ENCODE peak calls at places on chromosomes 6 and 20, in four cellular contexts. One of them, this sample, is unnamed.

GRCh38 chr6:90217621-90218496 is 78.8 kb downstream of the BACH2 start:
- DNase-seq in adrenal gland: no peak
- DNase-seq in Peyer's patch: no peak
- DNase-seq in upper lobe of left lung: peak; percentile 36
- DNase-seq in this sample: peak; percentile 49

GRCh38 chr6:74269601-74269860 is 573.5 kb downstream of the CD109 start:
- DNase-seq in Peyer's patch: no peak
- DNase-seq in upper lobe of left lung: no peak
- DNase-seq in adrenal gland: no peak
- DNase-seq in this sample: no peak

GRCh38 chr6:35919085-35919826 is 1.6 kb downstream of the SRPK1 start:
- DNase-seq in Peyer's patch: no peak
- DNase-seq in upper lobe of left lung: no peak
- DNase-seq in adrenal gland: no peak
- DNase-seq in this sample: no peak

GRCh38 chr6:52253494-52253893 is 9.2 kb upstream of the IL17F start:
- DNase-seq in upper lobe of left lung: no peak
- DNase-seq in adrenal gland: no peak
- DNase-seq in Peyer's patch: no peak
- DNase-seq in this sample: no peak

GRCh38 chr6:39791850-39792500 is at the start of gene DAAM2:
- DNase-seq in Peyer's patch: no peak
- DNase-seq in upper lobe of left lung: peak; percentile 66
- DNase-seq in adrenal gland: peak; percentile 65
- DNase-seq in this sample: no peak

GRCh38 chr20:17504326-17504897 is 26.8 kb downstream of the BFSP1 start:
- DNase-seq in Peyer's patch: no peak
- DNase-seq in upper lobe of left lung: no peak
- DNase-seq in adrenal gland: no peak
- DNase-seq in this sample: no peak

GRCh38 chr6:56188429-56188828 is 59.0 kb downstream of the COL21A1 start:
- DNase-seq in adrenal gland: no peak
- DNase-seq in Peyer's patch: no peak
- DNase-seq in upper lobe of left lung: no peak
- DNase-seq in this sample: no peak

GRCh38 chr6:19719691-19720127 is 117.5 kb upstream of the ID4 start:
- DNase-seq in Peyer's patch: no peak
- DNase-seq in adrenal gland: no peak
- DNase-seq in upper lobe of left lung: no peak
- DNase-seq in this sample: no peak

GRCh38 chr20:50624351-50625016 is 66.9 kb downstream of the RIPOR3 start:
- DNase-seq in adrenal gland: no peak
- DNase-seq in Peyer's patch: no peak
- DNase-seq in upper lobe of left lung: peak; percentile 80
- DNase-seq in this sample: no peak

GRCh38 chr6:44869321-44869897 is 458.7 kb upstream of the RUNX2 start:
- DNase-seq in adrenal gland: no peak
- DNase-seq in upper lobe of left lung: no peak
- DNase-seq in Peyer's patch: no peak
- DNase-seq in this sample: no peak

GRCh38 chr6:99434702-99435530 is 9.8 kb upstream of the PNISR start:
- DNase-seq in Peyer's patch: no peak
- DNase-seq in adrenal gland: no peak
- DNase-seq in upper lobe of left lung: no peak
- DNase-seq in this sample: peak; percentile 24

GRCh38 chr6:37029249-37029959 is 23.9 kb downstream of the FGD2 start:
- DNase-seq in Peyer's patch: peak; percentile 55
- DNase-seq in upper lobe of left lung: peak; percentile 91
- DNase-seq in adrenal gland: peak; percentile 88
- DNase-seq in this sample: peak; percentile 30

GRCh38 chr20:37680420-37680819 is 13.4 kb upstream of the CTNNBL1 start:
- DNase-seq in Peyer's patch: no peak
- DNase-seq in adrenal gland: no peak
- DNase-seq in upper lobe of left lung: peak; percentile 26
- DNase-seq in this sample: no peak

GRCh38 chr6:139418426-139419132 is 44.1 kb upstream of the CITED2 start:
- DNase-seq in Peyer's patch: no peak
- DNase-seq in adrenal gland: no peak
- DNase-seq in upper lobe of left lung: no peak
- DNase-seq in this sample: no peak

GRCh38 chr20:51326241-51326819 is 216.2 kb downstream of the NFATC2 start:
- DNase-seq in Peyer's patch: peak; percentile 40
- DNase-seq in upper lobe of left lung: peak; percentile 32
- DNase-seq in adrenal gland: peak; percentile 68
- DNase-seq in this sample: peak; percentile 25

GRCh38 chr20:45796336-45797070 is 4.7 kb downstream of the DNTTIP1 start:
- DNase-seq in Peyer's patch: no peak
- DNase-seq in adrenal gland: no peak
- DNase-seq in upper lobe of left lung: no peak
- DNase-seq in this sample: no peak

GRCh38 chr6:147201885-147202515 is 2.2 kb upstream of the STXBP5 start:
- DNase-seq in adrenal gland: peak; percentile 62
- DNase-seq in upper lobe of left lung: peak; percentile 38
- DNase-seq in Peyer's patch: peak; percentile 31
- DNase-seq in this sample: peak; percentile 56

GRCh38 chr6:148868314-148868713 is 121.5 kb downstream of the UST start:
- DNase-seq in upper lobe of left lung: no peak
- DNase-seq in Peyer's patch: no peak
- DNase-seq in adrenal gland: no peak
- DNase-seq in this sample: no peak

GRCh38 chr6:167476844-167477595 is 152.1 kb downstream of the TTLL2 start:
- DNase-seq in Peyer's patch: no peak
- DNase-seq in adrenal gland: no peak
- DNase-seq in upper lobe of left lung: no peak
- DNase-seq in this sample: no peak
- H3K27me3 ChIP-seq in Peyer's patch: no peaks in the 10 kb centered on the region
- H3K27me3 ChIP-seq in adrenal gland: no peaks in the 10 kb centered on the region
- H3K27me3 ChIP-seq in upper lobe of left lung: no peaks in the 10 kb centered on the region
- H3K27me3 ChIP-seq in this sample: no peaks in the 10 kb centered on the region

DNA sequence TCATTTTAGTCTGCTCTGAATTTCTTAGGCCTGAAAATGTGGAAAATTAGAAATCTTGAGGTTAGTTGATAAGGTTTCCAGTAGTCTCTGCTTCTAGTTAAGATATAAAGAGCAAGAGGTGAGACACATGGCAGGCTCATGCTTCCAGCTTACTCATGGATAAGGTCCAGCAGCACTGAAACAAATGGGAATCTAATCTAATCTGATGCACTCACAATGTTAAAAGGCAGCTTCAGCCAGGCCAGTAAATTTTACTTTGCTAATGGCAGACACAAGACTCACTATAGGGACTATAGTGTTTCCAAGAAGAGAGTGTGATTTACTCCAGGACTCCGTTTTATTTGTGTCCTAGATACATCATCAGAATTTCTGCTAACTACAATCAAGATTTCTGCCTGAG is 324.7 kb downstream of the SMOC2 start:
- DNase-seq in upper lobe of left lung: no peak
- DNase-seq in Peyer's patch: no peak
- DNase-seq in adrenal gland: no peak
- DNase-seq in this sample: no peak
- H3K9me3 ChIP-seq in upper lobe of left lung: peaks cover 2% of the 10 kb centered on the region
- H3K9me3 ChIP-seq in Peyer's patch: no peaks in the 10 kb centered on the region
- H3K9me3 ChIP-seq in adrenal gland: no peaks in the 10 kb centered on the region
- H3K9me3 ChIP-seq in this sample: no peaks in the 10 kb centered on the region

GRCh38 chr20:9306521-9306920 is 207.9 kb upstream of the LAMP5 start:
- DNase-seq in adrenal gland: no peak
- DNase-seq in upper lobe of left lung: no peak
- DNase-seq in Peyer's patch: no peak
- DNase-seq in this sample: no peak
- H3K27ac ChIP-seq in adrenal gland: no peak overlapping the region
- H3K27ac ChIP-seq in upper lobe of left lung: no peak overlapping the region
- H3K27ac ChIP-seq in Peyer's patch: no peak overlapping the region
- H3K27ac ChIP-seq in this sample: no peak overlapping the region

DNA sequence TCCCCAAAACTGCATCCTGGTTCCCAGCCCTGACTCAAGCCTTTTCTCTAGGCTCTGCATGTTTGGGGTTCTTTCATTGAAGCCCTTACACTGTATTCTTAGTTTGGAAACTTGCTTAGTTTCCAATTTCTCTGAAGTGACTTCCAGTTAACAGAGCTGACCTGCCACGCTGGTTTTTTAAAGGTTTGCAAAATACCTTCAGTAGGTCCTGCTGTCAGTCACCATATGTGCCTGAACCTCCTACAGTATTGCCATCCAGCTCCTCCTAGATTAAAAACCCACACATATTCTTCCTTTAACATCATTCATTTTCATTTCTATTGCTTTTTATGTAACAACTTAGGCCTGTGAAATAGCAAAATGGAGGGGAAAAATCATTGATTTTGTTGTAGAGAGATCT is 191.4 kb upstream of the PREP start:
- DNase-seq in adrenal gland: no peak
- DNase-seq in upper lobe of left lung: no peak
- DNase-seq in Peyer's patch: no peak
- DNase-seq in this sample: no peak
- H3K27me3 ChIP-seq in adrenal gland: no peaks in the 10 kb centered on the region
- H3K27me3 ChIP-seq in upper lobe of left lung: no peaks in the 10 kb centered on the region
- H3K27me3 ChIP-seq in Peyer's patch: no peaks in the 10 kb centered on the region
- H3K27me3 ChIP-seq in this sample: no peaks in the 10 kb centered on the region

DNA sequence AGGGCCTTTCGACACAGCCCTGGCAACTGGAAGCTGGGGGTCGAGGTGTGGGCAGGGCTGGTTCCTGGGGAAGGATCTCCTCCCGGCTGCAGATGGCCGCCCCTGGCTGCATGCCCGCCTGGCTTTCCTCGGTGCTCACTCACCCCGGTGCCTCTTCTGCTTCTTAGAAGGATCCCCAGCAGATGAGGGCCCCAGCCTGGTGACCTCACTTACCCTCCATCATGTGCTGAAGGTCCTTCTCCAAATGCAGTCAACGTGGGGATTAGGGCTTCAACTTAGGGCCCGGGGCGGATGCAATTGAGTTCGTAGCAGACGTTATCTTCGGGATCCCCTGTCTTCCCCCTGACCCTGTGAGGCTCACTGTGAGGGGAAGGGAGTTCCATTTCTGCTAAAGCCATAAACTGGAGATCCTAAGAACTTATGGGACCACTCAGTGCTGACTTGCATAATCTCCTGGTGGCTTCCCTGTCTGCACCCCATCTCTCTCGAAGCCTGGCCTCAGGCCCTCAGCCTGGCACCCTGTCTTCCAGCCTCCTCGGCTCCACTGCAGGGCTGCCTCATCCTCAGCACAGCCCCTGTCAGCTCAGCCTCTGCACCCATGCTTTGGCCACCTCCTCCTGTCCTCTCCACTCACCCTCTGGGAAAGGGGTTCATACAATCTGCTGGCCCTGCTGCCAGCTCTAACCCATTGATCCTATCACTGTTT is 92.6 kb downstream of the THBS2 start:
- DNase-seq in Peyer's patch: no peak
- DNase-seq in upper lobe of left lung: no peak
- DNase-seq in adrenal gland: peak; percentile 17
- DNase-seq in this sample: no peak
- H3K9me3 ChIP-seq in Peyer's patch: no peaks in the 10 kb centered on the region
- H3K9me3 ChIP-seq in upper lobe of left lung: no peaks in the 10 kb centered on the region
- H3K9me3 ChIP-seq in adrenal gland: no peaks in the 10 kb centered on the region
- H3K9me3 ChIP-seq in this sample: no peaks in the 10 kb centered on the region

GRCh38 chr6:134503542-134504281 is 185.8 kb upstream of the SGK1 start:
- DNase-seq in upper lobe of left lung: no peak
- DNase-seq in adrenal gland: no peak
- DNase-seq in Peyer's patch: no peak
- DNase-seq in this sample: no peak
- H3K27ac ChIP-seq in upper lobe of left lung: no peak overlapping the region
- H3K27ac ChIP-seq in adrenal gland: no peak overlapping the region
- H3K27ac ChIP-seq in Peyer's patch: peak overlapping the region; percentile 88
- H3K27ac ChIP-seq in this sample: no peak overlapping the region

GRCh38 chr20:63028461-63028921 is 21.7 kb upstream of the BHLHE23 start:
- DNase-seq in adrenal gland: no peak
- DNase-seq in Peyer's patch: no peak
- DNase-seq in upper lobe of left lung: no peak
- DNase-seq in this sample: no peak
- H3K27me3 ChIP-seq in adrenal gland: peaks cover 66% of the 10 kb centered on the region
- H3K27me3 ChIP-seq in Peyer's patch: no peaks in the 10 kb centered on the region
- H3K27me3 ChIP-seq in upper lobe of left lung: peaks cover 5% of the 10 kb centered on the region
- H3K27me3 ChIP-seq in this sample: peaks cover 6% of the 10 kb centered on the region

GRCh38 chr6:165701005-165701404 is 38.0 kb upstream of the PDE10A start:
- DNase-seq in upper lobe of left lung: no peak
- DNase-seq in adrenal gland: no peak
- DNase-seq in Peyer's patch: no peak
- DNase-seq in this sample: no peak
- H3K9me3 ChIP-seq in upper lobe of left lung: no peaks in the 10 kb centered on the region
- H3K9me3 ChIP-seq in adrenal gland: no peaks in the 10 kb centered on the region
- H3K9me3 ChIP-seq in Peyer's patch: no peaks in the 10 kb centered on the region
- H3K9me3 ChIP-seq in this sample: no peaks in the 10 kb centered on the region

This sample was measured in CD8-positive, alpha-beta memory T cell.